ENCODE peak calls at places on chromosomes 6 and 20, in five cellular contexts. P is fibroblast of lung, N is A673, A is endothelial cell of umbilical vein, U is HCT116. Z is an unnamed sample.

GRCh38 chr20:63734946-63735858 is 1.3 kb upstream of the LIME1 start:
- DNase-seq in A (no peak), P (no peak), U (no peak), N (no peak), Z (no peak)

GRCh38 chr20:32249030-32249738 is 28.3 kb upstream of the KIF3B start:
- DNase-seq in P (no peak), A (no peak), N (no peak), U (no peak), Z (no peak)

GRCh38 chr20:63014710-63015109 is 7.9 kb upstream of the BHLHE23 start:
- DNase-seq in P (no peak), A (no peak), U (no peak), N (no peak), Z (no peak)

GRCh38 chr6:150672792-150673191 is 73.1 kb downstream of the PLEKHG1 start:
- DNase-seq in N (no peak), A (no peak), U (no peak), P (no peak), Z (no peak)

GRCh38 chr6:125850361-125850760 is 59.6 kb downstream of the NCOA7 start:
- DNase-seq in A (no peak), P (no peak), U (no peak), N (no peak), Z (no peak)

GRCh38 chr6:96898241-96898851 is 655 bp upstream of the NDUFAF4 start:
- DNase-seq in N (peak; percentile 34), A (peak; percentile 62), U (no peak), P (peak; percentile 30), Z (no peak)

GRCh38 chr6:70537266-70537665 is 29.5 kb upstream of the SDHAF4 start:
- DNase-seq in P (no peak), N (no peak), A (no peak), U (no peak), Z (no peak)

GRCh38 chr6:146594495-146594894 is 4.3 kb upstream of the ADGB start:
- DNase-seq in P (no peak), N (no peak), A (no peak), U (no peak), Z (no peak)

GRCh38 chr6:156557269-156557885 is 219.8 kb upstream of the ARID1B start:
- DNase-seq in A (no peak), P (peak; percentile 34), U (no peak), N (peak; percentile 45), Z (no peak)

GRCh38 chr20:45096781-45097180 is 4.1 kb downstream of the KCNS1 start:
- DNase-seq in P (no peak), N (no peak), U (no peak), A (no peak), Z (no peak)

GRCh38 chr20:45100563-45101245 is at the start of gene KCNS1:
- DNase-seq in A (peak; percentile 25), N (no peak), P (peak; percentile 30), U (no peak), Z (no peak)

GRCh38 chr20:45095753-45096371 is 5.1 kb downstream of the KCNS1 start:
- DNase-seq in U (peak; percentile 41), P (peak; percentile 45), A (peak; percentile 52), N (peak; percentile 72), Z (no peak)

GRCh38 chr20:45097485-45098095 is 3.3 kb downstream of the KCNS1 start:
- DNase-seq in A (peak; percentile 60), P (peak; percentile 35), U (no peak), N (no peak), Z (no peak)

GRCh38 chr20:45098096-45098773 is 2.7 kb downstream of the KCNS1 start:
- DNase-seq in N (peak; percentile 13), A (peak; percentile 23), P (peak; percentile 42), U (no peak), Z (no peak)
- TF ChIP-seq EZH2 in N (no peak), A (peak; percentile 65), P (peak; percentile 58), U (no peak), Z (no peak)

DNA sequence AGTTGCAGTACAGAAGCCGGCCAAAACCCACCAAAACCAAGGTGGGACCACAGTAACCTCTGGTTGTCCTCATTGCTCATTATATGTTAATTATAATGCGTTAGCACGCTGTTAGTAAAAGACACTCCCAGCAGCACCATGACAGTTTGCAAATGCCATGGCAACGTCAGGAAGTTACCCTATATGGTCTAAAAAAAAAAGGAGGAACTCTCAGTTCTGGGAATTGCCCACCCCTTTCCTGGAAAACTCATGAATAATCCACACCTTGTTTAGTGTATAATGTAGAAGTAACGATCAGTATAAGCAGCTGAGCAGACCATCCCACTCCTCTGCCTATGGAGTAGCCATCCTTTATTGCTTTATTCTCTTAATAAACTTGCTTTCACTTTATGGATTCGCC is 148.6 kb upstream of the EXOC2 start:
- DNase-seq in P (no peak), N (no peak), A (no peak), U (no peak), Z (no peak)
- TF ChIP-seq EZH2 in P (no peak), N (no peak), A (no peak), U (no peak), Z (no peak)

GRCh38 chr20:49510562-49511117 is 28.2 kb upstream of the KCNB1 start:
- DNase-seq in U (no peak), N (no peak), A (no peak), P (peak; percentile 96), Z (no peak)
- TF ChIP-seq EZH2 in U (no peak), N (no peak), A (no peak), P (no peak), Z (no peak)

DNA sequence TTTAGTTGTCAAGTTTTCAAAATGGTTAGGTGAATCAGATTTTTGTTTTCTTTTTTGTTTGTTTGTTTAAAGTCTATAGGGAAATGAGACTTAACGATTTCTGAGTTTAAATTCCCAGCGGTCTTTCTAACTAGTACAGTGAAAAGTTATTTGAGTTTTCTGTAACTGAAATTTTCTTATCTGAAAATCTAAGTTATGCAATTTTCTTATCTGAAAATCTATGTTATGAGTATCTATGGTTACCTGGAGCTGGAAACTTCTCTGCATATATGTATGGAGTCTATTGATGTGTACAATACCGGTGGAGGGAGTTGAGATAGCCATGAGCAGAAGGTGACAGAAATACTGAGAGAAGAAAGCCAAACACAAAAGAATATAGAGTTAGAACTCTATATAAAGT is 102.6 kb downstream of the MANEA start:
- DNase-seq in A (no peak), U (no peak), N (no peak), P (no peak), Z (no peak)
- TF ChIP-seq EZH2 in A (no peak), U (no peak), N (no peak), P (no peak), Z (no peak)

DNA sequence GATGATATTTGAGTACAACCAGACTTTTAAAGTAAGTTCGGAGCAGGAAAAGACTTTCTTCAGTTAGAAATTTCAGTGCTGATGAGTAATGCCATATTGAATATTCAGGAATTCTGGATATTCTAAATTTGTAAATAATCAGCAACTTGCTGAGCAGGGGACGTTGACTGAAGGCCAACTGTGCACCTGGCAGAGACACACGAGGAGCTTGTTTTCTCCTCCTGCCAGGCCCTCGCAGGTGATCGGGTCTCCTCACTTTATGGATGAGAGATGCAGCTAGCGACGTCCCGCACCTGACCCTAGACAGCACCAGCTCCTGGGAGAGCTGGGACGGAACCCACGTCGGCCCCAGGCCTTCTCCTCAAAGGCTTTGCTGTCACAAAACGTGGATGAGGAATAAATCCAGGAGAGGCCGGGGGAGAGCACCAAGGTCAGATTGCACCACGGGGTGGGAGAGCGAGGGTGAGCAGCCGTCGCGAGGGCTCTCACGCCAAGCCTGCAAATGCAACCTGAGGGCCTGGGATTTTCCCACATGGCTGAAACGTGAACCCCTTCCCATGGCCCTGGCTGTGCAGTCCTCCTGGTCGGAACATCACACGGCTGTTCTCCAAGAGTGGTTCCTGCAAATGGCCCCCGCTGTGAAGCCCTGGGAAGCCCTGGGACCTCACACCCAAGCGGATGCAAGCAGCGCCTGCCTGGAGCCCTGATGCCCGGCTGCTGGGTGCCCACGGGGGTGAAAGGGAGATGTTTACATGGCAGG is 45.5 kb downstream of the DLL1 start:
- DNase-seq in U (no peak), P (no peak), N (no peak), A (no peak), Z (no peak)
- TF ChIP-seq EZH2 in U (no peak), P (no peak), N (no peak), A (no peak), Z (no peak)

DNA sequence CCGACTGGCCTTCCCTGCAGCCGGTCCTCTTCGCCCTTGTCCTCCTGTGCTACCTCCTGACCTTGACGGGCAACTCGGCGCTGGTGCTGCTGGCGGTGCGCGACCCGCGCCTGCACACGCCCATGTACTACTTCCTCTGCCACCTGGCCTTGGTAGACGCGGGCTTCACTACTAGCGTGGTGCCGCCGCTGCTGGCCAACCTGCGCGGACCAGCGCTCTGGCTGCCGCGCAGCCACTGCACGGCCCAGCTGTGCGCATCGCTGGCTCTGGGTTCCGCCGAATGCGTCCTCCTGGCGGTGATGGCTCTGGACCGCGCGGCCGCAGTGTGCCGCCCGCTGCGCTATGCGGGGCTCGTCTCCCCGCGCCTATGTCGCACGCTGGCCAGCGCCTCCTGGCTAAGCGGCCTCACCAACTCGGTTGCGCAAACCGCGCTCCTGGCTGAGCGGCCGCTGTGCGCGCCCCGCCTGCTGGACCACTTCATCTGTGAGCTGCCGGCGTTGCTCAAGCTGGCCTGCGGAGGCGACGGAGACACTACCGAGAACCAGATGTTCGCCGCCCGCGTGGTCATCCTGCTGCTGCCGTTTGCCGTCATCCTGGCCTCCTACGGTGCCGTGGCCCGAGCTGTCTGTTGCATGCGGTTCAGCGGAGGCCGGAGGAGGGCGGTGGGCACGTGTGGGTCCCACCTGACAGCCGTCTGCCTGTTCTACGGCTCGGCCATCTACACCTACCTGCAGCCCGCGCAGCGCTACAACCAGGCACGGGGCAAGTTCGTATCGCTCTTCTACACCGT is 6.1 kb downstream of the UBD start:
- DNase-seq in N (peak; percentile 23), U (no peak), A (peak; percentile 4), P (peak; percentile 30), Z (no peak)
- TF ChIP-seq EZH2 in N (peak; percentile 83), U (no peak), A (peak; percentile 89), P (peak; percentile 43), Z (peak; percentile 74)

Z was measured in keratinocyte.